ENCODE peak calls at places on chromosomes 7 and 10, in ten cellular contexts. One of them, this sample, is unnamed.

GRCh38 chr7:150324366-150324961 is 1.1 kb upstream of the ACTR3C start:
- DNase-seq in DMS 273 treated with DMSO at 0.1 percent for 48 hours: no peak
- DNase-seq in left cardiac atrium: no peak
- DNase-seq in HEK293T: peak; percentile 25
- DNase-seq in PC-3: no peak
- DNase-seq in mesendoderm: no peak
- DNase-seq in HuH-7: no peak
- DNase-seq in neuronal stem cell: no peak
- DNase-seq in epithelial cell of esophagus: peak; percentile 58
- DNase-seq in activated CD8-positive, alpha-beta memory T cell treated with anti-CD3 and anti-CD28 coated beads for 48 hours: no peak
- DNase-seq in this sample: peak; percentile 57

GRCh38 chr10:127228195-127228785 is 31.9 kb upstream of the INSYN2A start:
- DNase-seq in DMS 273 treated with DMSO at 0.1 percent for 48 hours: no peak
- DNase-seq in left cardiac atrium: no peak
- DNase-seq in HEK293T: no peak
- DNase-seq in PC-3: no peak
- DNase-seq in mesendoderm: peak; percentile 7
- DNase-seq in HuH-7: peak; percentile 37
- DNase-seq in neuronal stem cell: no peak
- DNase-seq in epithelial cell of esophagus: no peak
- DNase-seq in activated CD8-positive, alpha-beta memory T cell treated with anti-CD3 and anti-CD28 coated beads for 48 hours: no peak
- DNase-seq in this sample: no peak

GRCh38 chr7:105680505-105681187 is 99.4 kb upstream of the EFCAB10 start:
- DNase-seq in DMS 273 treated with DMSO at 0.1 percent for 48 hours: no peak
- DNase-seq in left cardiac atrium: peak; percentile 54
- DNase-seq in HEK293T: no peak
- DNase-seq in PC-3: no peak
- DNase-seq in mesendoderm: no peak
- DNase-seq in HuH-7: peak; percentile 74
- DNase-seq in neuronal stem cell: no peak
- DNase-seq in epithelial cell of esophagus: no peak
- DNase-seq in activated CD8-positive, alpha-beta memory T cell treated with anti-CD3 and anti-CD28 coated beads for 48 hours: no peak
- DNase-seq in this sample: no peak

GRCh38 chr10:7485267-7485601 is 74.4 kb upstream of the SFMBT2 start:
- DNase-seq in DMS 273 treated with DMSO at 0.1 percent for 48 hours: no peak
- DNase-seq in left cardiac atrium: no peak
- DNase-seq in HEK293T: no peak
- DNase-seq in PC-3: no peak
- DNase-seq in mesendoderm: no peak
- DNase-seq in HuH-7: no peak
- DNase-seq in neuronal stem cell: no peak
- DNase-seq in epithelial cell of esophagus: no peak
- DNase-seq in activated CD8-positive, alpha-beta memory T cell treated with anti-CD3 and anti-CD28 coated beads for 48 hours: no peak
- DNase-seq in this sample: no peak

GRCh38 chr10:62037890-62038608 is 136.6 kb downstream of the ARID5B start:
- DNase-seq in DMS 273 treated with DMSO at 0.1 percent for 48 hours: no peak
- DNase-seq in left cardiac atrium: no peak
- DNase-seq in HEK293T: no peak
- DNase-seq in PC-3: peak; percentile 98
- DNase-seq in mesendoderm: no peak
- DNase-seq in HuH-7: no peak
- DNase-seq in neuronal stem cell: no peak
- DNase-seq in epithelial cell of esophagus: no peak
- DNase-seq in activated CD8-positive, alpha-beta memory T cell treated with anti-CD3 and anti-CD28 coated beads for 48 hours: no peak
- DNase-seq in this sample: peak; percentile 51

GRCh38 chr10:116521424-116522305 is 24.1 kb upstream of the PNLIP start:
- DNase-seq in DMS 273 treated with DMSO at 0.1 percent for 48 hours: no peak
- DNase-seq in left cardiac atrium: no peak
- DNase-seq in HEK293T: peak; percentile 50
- DNase-seq in PC-3: peak; percentile 60
- DNase-seq in mesendoderm: peak; percentile 37
- DNase-seq in HuH-7: peak; percentile 32
- DNase-seq in neuronal stem cell: peak; percentile 33
- DNase-seq in epithelial cell of esophagus: peak; percentile 65
- DNase-seq in activated CD8-positive, alpha-beta memory T cell treated with anti-CD3 and anti-CD28 coated beads for 48 hours: no peak
- DNase-seq in this sample: peak; percentile 61

GRCh38 chr10:124508070-124508667 is 46.5 kb downstream of the LHPP start:
- DNase-seq in DMS 273 treated with DMSO at 0.1 percent for 48 hours: no peak
- DNase-seq in left cardiac atrium: no peak
- DNase-seq in HEK293T: no peak
- DNase-seq in PC-3: no peak
- DNase-seq in mesendoderm: no peak
- DNase-seq in HuH-7: no peak
- DNase-seq in neuronal stem cell: no peak
- DNase-seq in epithelial cell of esophagus: no peak
- DNase-seq in activated CD8-positive, alpha-beta memory T cell treated with anti-CD3 and anti-CD28 coated beads for 48 hours: no peak
- DNase-seq in this sample: no peak

GRCh38 chr10:43778571-43778970 is 129.9 kb upstream of the ZNF32 start:
- DNase-seq in DMS 273 treated with DMSO at 0.1 percent for 48 hours: no peak
- DNase-seq in left cardiac atrium: no peak
- DNase-seq in HEK293T: no peak
- DNase-seq in PC-3: no peak
- DNase-seq in mesendoderm: no peak
- DNase-seq in HuH-7: no peak
- DNase-seq in neuronal stem cell: no peak
- DNase-seq in epithelial cell of esophagus: no peak
- DNase-seq in activated CD8-positive, alpha-beta memory T cell treated with anti-CD3 and anti-CD28 coated beads for 48 hours: no peak
- DNase-seq in this sample: no peak